ENCODE peak calls at places on chromosomes 2 and 18, in nine cellular contexts. One of them, this sample, is unnamed. For H3K36me3, the result is how much of the 10 kb centered on the place peaks cover.

GRCh38 chr2:217884985-217885384 is 117.8 kb downstream of the TNS1 start:
- DNase-seq in OCI-LY7: no peak
- DNase-seq in transverse colon: no peak
- DNase-seq in H7: no peak
- DNase-seq in GM06990: no peak
- DNase-seq in fibroblast of lung: no peak
- DNase-seq in CD8-positive, alpha-beta memory T cell: no peak
- DNase-seq in pancreas: no peak
- DNase-seq in WERI-Rb-1: no peak
- DNase-seq in this sample: no peak

GRCh38 chr2:41400057-41400665 is 647.7 kb upstream of the PKDCC start:
- DNase-seq in OCI-LY7: peak
- DNase-seq in transverse colon: no peak
- DNase-seq in H7: peak
- DNase-seq in GM06990: no peak
- DNase-seq in fibroblast of lung: peak
- DNase-seq in CD8-positive, alpha-beta memory T cell: no peak
- DNase-seq in pancreas: no peak
- DNase-seq in WERI-Rb-1: peak
- DNase-seq in this sample: no peak

GRCh38 chr2:184053326-184053725 is 545.0 kb upstream of the ZNF804A start:
- DNase-seq in OCI-LY7: peak
- DNase-seq in transverse colon: peak
- DNase-seq in H7: no peak
- DNase-seq in GM06990: no peak
- DNase-seq in fibroblast of lung: peak
- DNase-seq in CD8-positive, alpha-beta memory T cell: no peak
- DNase-seq in pancreas: no peak
- DNase-seq in WERI-Rb-1: no peak
- DNase-seq in this sample: no peak

GRCh38 chr18:5538541-5538940 is 5.3 kb downstream of the EPB41L3 start:
- DNase-seq in OCI-LY7: no peak
- DNase-seq in transverse colon: no peak
- DNase-seq in H7: peak
- DNase-seq in GM06990: no peak
- DNase-seq in fibroblast of lung: no peak
- DNase-seq in CD8-positive, alpha-beta memory T cell: no peak
- DNase-seq in pancreas: no peak
- DNase-seq in WERI-Rb-1: no peak
- DNase-seq in this sample: no peak

GRCh38 chr2:7773362-7773973 is 856.3 kb downstream of the RNF144A start:
- DNase-seq in OCI-LY7: no peak
- DNase-seq in transverse colon: no peak
- DNase-seq in H7: no peak
- DNase-seq in GM06990: peak
- DNase-seq in fibroblast of lung: peak
- DNase-seq in CD8-positive, alpha-beta memory T cell: no peak
- DNase-seq in pancreas: no peak
- DNase-seq in WERI-Rb-1: no peak
- DNase-seq in this sample: no peak

GRCh38 chr18:22043837-22044236 is 125.6 kb upstream of the GATA6 start:
- DNase-seq in OCI-LY7: no peak
- DNase-seq in transverse colon: no peak
- DNase-seq in H7: no peak
- DNase-seq in GM06990: no peak
- DNase-seq in fibroblast of lung: no peak
- DNase-seq in CD8-positive, alpha-beta memory T cell: no peak
- DNase-seq in pancreas: no peak
- DNase-seq in WERI-Rb-1: no peak
- DNase-seq in this sample: no peak

GRCh38 chr2:219247678-219248642 is 2.7 kb downstream of the STK16 start:
- DNase-seq in OCI-LY7: peak
- DNase-seq in transverse colon: peak
- DNase-seq in H7: no peak
- DNase-seq in GM06990: no peak
- DNase-seq in fibroblast of lung: no peak
- DNase-seq in CD8-positive, alpha-beta memory T cell: peak
- DNase-seq in pancreas: no peak
- DNase-seq in WERI-Rb-1: no peak
- DNase-seq in this sample: peak

GRCh38 chr2:55957142-55957541 is 33.6 kb upstream of the EFEMP1 start:
- DNase-seq in OCI-LY7: no peak
- DNase-seq in transverse colon: no peak
- DNase-seq in H7: no peak
- DNase-seq in GM06990: no peak
- DNase-seq in fibroblast of lung: peak
- DNase-seq in CD8-positive, alpha-beta memory T cell: no peak
- DNase-seq in pancreas: no peak
- DNase-seq in WERI-Rb-1: no peak
- DNase-seq in this sample: no peak

GRCh38 chr2:95336408-95336807 is 39.3 kb downstream of the KCNIP3 start:
- DNase-seq in OCI-LY7: no peak
- DNase-seq in transverse colon: no peak
- DNase-seq in H7: no peak
- DNase-seq in GM06990: no peak
- DNase-seq in fibroblast of lung: no peak
- DNase-seq in CD8-positive, alpha-beta memory T cell: no peak
- DNase-seq in pancreas: no peak
- DNase-seq in WERI-Rb-1: no peak
- DNase-seq in this sample: no peak

GRCh38 chr2:40584432-40584831 is 132.5 kb upstream of the SLC8A1 start:
- DNase-seq in OCI-LY7: no peak
- DNase-seq in transverse colon: no peak
- DNase-seq in H7: no peak
- DNase-seq in GM06990: no peak
- DNase-seq in fibroblast of lung: peak
- DNase-seq in CD8-positive, alpha-beta memory T cell: no peak
- DNase-seq in pancreas: no peak
- DNase-seq in WERI-Rb-1: no peak
- DNase-seq in this sample: no peak

GRCh38 chr2:63007813-63008458 is 42.7 kb upstream of the OTX1 start:
- DNase-seq in OCI-LY7: no peak
- DNase-seq in transverse colon: no peak
- DNase-seq in H7: no peak
- DNase-seq in GM06990: no peak
- DNase-seq in fibroblast of lung: no peak
- DNase-seq in CD8-positive, alpha-beta memory T cell: no peak
- DNase-seq in pancreas: no peak
- DNase-seq in WERI-Rb-1: no peak
- DNase-seq in this sample: no peak

GRCh38 chr2:70104231-70105111 is 17.2 kb downstream of the PCBP1 start:
- DNase-seq in OCI-LY7: peak
- DNase-seq in transverse colon: peak
- DNase-seq in H7: peak
- DNase-seq in GM06990: no peak
- DNase-seq in fibroblast of lung: peak
- DNase-seq in CD8-positive, alpha-beta memory T cell: no peak
- DNase-seq in pancreas: no peak
- DNase-seq in WERI-Rb-1: peak
- DNase-seq in this sample: peak

GRCh38 chr2:85713836-85714235 is 19.7 kb downstream of the GNLY start:
- DNase-seq in OCI-LY7: no peak
- DNase-seq in transverse colon: no peak
- DNase-seq in H7: peak
- DNase-seq in GM06990: no peak
- DNase-seq in fibroblast of lung: no peak
- DNase-seq in CD8-positive, alpha-beta memory T cell: no peak
- DNase-seq in pancreas: no peak
- DNase-seq in WERI-Rb-1: no peak
- DNase-seq in this sample: no peak

GRCh38 chr2:85714841-85715240 is 20.7 kb downstream of the GNLY start:
- DNase-seq in OCI-LY7: no peak
- DNase-seq in transverse colon: no peak
- DNase-seq in H7: no peak
- DNase-seq in GM06990: no peak
- DNase-seq in fibroblast of lung: no peak
- DNase-seq in CD8-positive, alpha-beta memory T cell: no peak
- DNase-seq in pancreas: no peak
- DNase-seq in WERI-Rb-1: no peak
- DNase-seq in this sample: no peak

GRCh38 chr2:85711578-85712060 is 17.5 kb downstream of the GNLY start:
- DNase-seq in OCI-LY7: no peak
- DNase-seq in transverse colon: no peak
- DNase-seq in H7: no peak
- DNase-seq in GM06990: no peak
- DNase-seq in fibroblast of lung: no peak
- DNase-seq in CD8-positive, alpha-beta memory T cell: no peak
- DNase-seq in pancreas: no peak
- DNase-seq in WERI-Rb-1: no peak
- DNase-seq in this sample: no peak

GRCh38 chr2:85712261-85712660 is 18.1 kb downstream of the GNLY start:
- DNase-seq in OCI-LY7: no peak
- DNase-seq in transverse colon: no peak
- DNase-seq in H7: peak
- DNase-seq in GM06990: no peak
- DNase-seq in fibroblast of lung: no peak
- DNase-seq in CD8-positive, alpha-beta memory T cell: no peak
- DNase-seq in pancreas: no peak
- DNase-seq in WERI-Rb-1: no peak
- DNase-seq in this sample: no peak

DNA sequence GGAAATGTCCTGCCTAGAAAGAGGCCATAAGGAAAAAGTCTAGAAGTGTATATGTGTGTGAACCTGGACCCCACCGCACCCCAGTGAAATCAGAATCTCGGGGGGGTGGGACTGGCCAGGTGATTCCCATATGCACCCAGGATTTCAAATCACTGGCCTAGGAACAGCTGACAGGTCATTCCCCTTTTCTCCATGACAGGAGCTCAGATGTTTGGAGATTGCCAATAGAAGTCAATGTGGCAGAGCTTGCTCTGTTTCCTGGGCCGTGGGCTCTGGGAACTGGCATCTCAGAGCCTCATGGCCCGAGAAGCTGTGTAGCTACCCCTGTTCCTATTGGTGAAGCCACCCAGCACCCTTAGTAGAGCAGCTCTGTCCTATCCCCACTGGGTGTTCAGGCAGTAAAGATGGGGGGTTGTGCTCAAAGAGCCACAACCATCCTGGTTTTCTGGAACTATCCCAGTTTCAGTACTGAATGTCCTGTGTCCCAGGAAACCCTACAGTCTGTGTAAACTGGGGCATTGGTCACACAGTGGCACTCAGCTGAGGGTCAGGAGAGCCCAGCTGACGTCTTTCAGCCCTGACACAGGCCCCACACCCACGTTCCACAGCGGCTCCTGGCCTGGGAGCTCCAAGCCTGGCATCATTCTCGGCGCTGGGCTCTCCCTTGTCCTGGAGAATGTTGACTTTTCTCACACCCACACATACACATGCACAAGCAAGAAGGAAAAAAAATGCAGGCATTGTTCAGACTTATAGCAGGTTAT is 18.9 kb downstream of the GNLY start:
- DNase-seq in OCI-LY7: no peak
- DNase-seq in transverse colon: peak
- DNase-seq in H7: peak
- DNase-seq in GM06990: no peak
- DNase-seq in fibroblast of lung: peak
- DNase-seq in CD8-positive, alpha-beta memory T cell: no peak
- DNase-seq in pancreas: peak
- DNase-seq in WERI-Rb-1: no peak
- DNase-seq in this sample: no peak
- H3K4me3 ChIP-seq in OCI-LY7: no peak
- H3K4me3 ChIP-seq in transverse colon: no peak
- H3K4me3 ChIP-seq in H7: no peak
- H3K4me3 ChIP-seq in GM06990: no peak
- H3K4me3 ChIP-seq in fibroblast of lung: no peak
- H3K4me3 ChIP-seq in CD8-positive, alpha-beta memory T cell: no peak
- H3K4me3 ChIP-seq in pancreas: no peak
- H3K4me3 ChIP-seq in WERI-Rb-1: no peak
- H3K4me3 ChIP-seq in this sample: no peak

GRCh38 chr2:15607709-15608391 is 16.2 kb downstream of the DDX1 start:
- DNase-seq in OCI-LY7: no peak
- DNase-seq in transverse colon: no peak
- DNase-seq in H7: no peak
- DNase-seq in GM06990: no peak
- DNase-seq in fibroblast of lung: no peak
- DNase-seq in CD8-positive, alpha-beta memory T cell: no peak
- DNase-seq in pancreas: no peak
- DNase-seq in WERI-Rb-1: no peak
- DNase-seq in this sample: no peak
- H3K36me3 ChIP-seq in OCI-LY7: half or more
- H3K36me3 ChIP-seq in transverse colon: half or more
- H3K36me3 ChIP-seq in H7: under half
- H3K36me3 ChIP-seq in GM06990: under half
- H3K36me3 ChIP-seq in fibroblast of lung: under half
- H3K36me3 ChIP-seq in CD8-positive, alpha-beta memory T cell: under half
- H3K36me3 ChIP-seq in pancreas: under half
- H3K36me3 ChIP-seq in WERI-Rb-1: half or more
- H3K36me3 ChIP-seq in this sample: half or more

GRCh38 chr18:13137041-13137938 is 81.3 kb upstream of the LDLRAD4 start:
- DNase-seq in OCI-LY7: no peak
- DNase-seq in transverse colon: peak
- DNase-seq in H7: peak
- DNase-seq in GM06990: peak
- DNase-seq in fibroblast of lung: peak
- DNase-seq in CD8-positive, alpha-beta memory T cell: peak
- DNase-seq in pancreas: peak
- DNase-seq in WERI-Rb-1: no peak
- DNase-seq in this sample: peak

GRCh38 chr18:13136056-13136688 is 82.4 kb upstream of the LDLRAD4 start:
- DNase-seq in OCI-LY7: no peak
- DNase-seq in transverse colon: peak
- DNase-seq in H7: peak
- DNase-seq in GM06990: peak
- DNase-seq in fibroblast of lung: peak
- DNase-seq in CD8-positive, alpha-beta memory T cell: peak
- DNase-seq in pancreas: no peak
- DNase-seq in WERI-Rb-1: no peak
- DNase-seq in this sample: peak

GRCh38 chr18:13134551-13135401 is 83.8 kb upstream of the LDLRAD4 start:
- DNase-seq in OCI-LY7: no peak
- DNase-seq in transverse colon: no peak
- DNase-seq in H7: no peak
- DNase-seq in GM06990: no peak
- DNase-seq in fibroblast of lung: no peak
- DNase-seq in CD8-positive, alpha-beta memory T cell: no peak
- DNase-seq in pancreas: no peak
- DNase-seq in WERI-Rb-1: no peak
- DNase-seq in this sample: no peak

GRCh38 chr18:13137939-13138821 is 80.4 kb upstream of the LDLRAD4 start:
- DNase-seq in OCI-LY7: no peak
- DNase-seq in transverse colon: peak
- DNase-seq in H7: no peak
- DNase-seq in GM06990: peak
- DNase-seq in fibroblast of lung: no peak
- DNase-seq in CD8-positive, alpha-beta memory T cell: peak
- DNase-seq in pancreas: no peak
- DNase-seq in WERI-Rb-1: no peak
- DNase-seq in this sample: peak

GRCh38 chr18:13136689-13137040 is 81.9 kb upstream of the LDLRAD4 start:
- DNase-seq in OCI-LY7: no peak
- DNase-seq in transverse colon: peak
- DNase-seq in H7: peak
- DNase-seq in GM06990: no peak
- DNase-seq in fibroblast of lung: no peak
- DNase-seq in CD8-positive, alpha-beta memory T cell: no peak
- DNase-seq in pancreas: no peak
- DNase-seq in WERI-Rb-1: no peak
- DNase-seq in this sample: peak
- H3K4me3 ChIP-seq in OCI-LY7: no peak
- H3K4me3 ChIP-seq in transverse colon: peak
- H3K4me3 ChIP-seq in H7: peak
- H3K4me3 ChIP-seq in GM06990: peak
- H3K4me3 ChIP-seq in fibroblast of lung: peak
- H3K4me3 ChIP-seq in CD8-positive, alpha-beta memory T cell: peak
- H3K4me3 ChIP-seq in pancreas: peak
- H3K4me3 ChIP-seq in WERI-Rb-1: peak
- H3K4me3 ChIP-seq in this sample: no peak

GRCh38 chr18:47893047-47893446 is 37.4 kb downstream of the SMAD2 start:
- DNase-seq in OCI-LY7: no peak
- DNase-seq in transverse colon: no peak
- DNase-seq in H7: no peak
- DNase-seq in GM06990: no peak
- DNase-seq in fibroblast of lung: peak
- DNase-seq in CD8-positive, alpha-beta memory T cell: no peak
- DNase-seq in pancreas: no peak
- DNase-seq in WERI-Rb-1: no peak
- DNase-seq in this sample: no peak
- H3K36me3 ChIP-seq in OCI-LY7: under half
- H3K36me3 ChIP-seq in transverse colon: under half
- H3K36me3 ChIP-seq in H7: under half
- H3K36me3 ChIP-seq in GM06990: under half
- H3K36me3 ChIP-seq in fibroblast of lung: under half
- H3K36me3 ChIP-seq in CD8-positive, alpha-beta memory T cell: under half
- H3K36me3 ChIP-seq in pancreas: under half
- H3K36me3 ChIP-seq in WERI-Rb-1: half or more
- H3K36me3 ChIP-seq in this sample: under half